ENCODE peak calls at places on chromosomes 6 and 20, in six cellular contexts. Q is C1 segment of cervical spinal cord; B is T47D; T is H4; U is activated CD4-positive, alpha-beta T cell treated with anti-CD3 and anti-CD28 coated beads for 1 hour; X is keratinocyte. J is an unnamed sample.

GRCh38 chr20:24948939-24949679 is at the start of gene CST7:
- DNase-seq in U (peak), B (no peak), X (no peak), T (no peak), Q (no peak), J (peak)

GRCh38 chr6:53130891-53131290 is 17.8 kb downstream of the GCM1 start:
- DNase-seq in B (no peak), U (no peak), Q (no peak), X (no peak), T (no peak), J (no peak)

GRCh38 chr6:38273325-38273724 is 366.4 kb downstream of the BTBD9 start:
- DNase-seq in T (no peak), Q (no peak), B (no peak), U (no peak), X (no peak), J (no peak)

GRCh38 chr6:143545976-143546547 is 34.5 kb upstream of the FUCA2 start:
- DNase-seq in T (no peak), U (no peak), Q (no peak), X (no peak), B (no peak), J (no peak)

GRCh38 chr6:4225207-4225872 is 90.0 kb upstream of the ECI2 start:
- DNase-seq in T (no peak), B (peak), U (no peak), Q (no peak), X (no peak), J (no peak)

GRCh38 chr6:139640453-139640852 is 266.0 kb upstream of the CITED2 start:
- DNase-seq in X (no peak), Q (no peak), U (no peak), B (no peak), T (no peak), J (no peak)

GRCh38 chr20:49674383-49675352 is 39.0 kb downstream of the B4GALT5 start:
- DNase-seq in B (peak), U (no peak), T (peak), X (peak), Q (no peak), J (no peak)

GRCh38 chr6:82954937-82955577 is 110.6 kb downstream of the UBE3D start:
- DNase-seq in B (no peak), T (no peak), X (no peak), Q (no peak), U (no peak), J (no peak)

GRCh38 chr20:46928580-46929132 is 34.0 kb downstream of the EYA2 start:
- DNase-seq in U (no peak), T (no peak), B (no peak), Q (peak), X (no peak), J (no peak)

GRCh38 chr6:109239192-109239917 is 142.9 kb downstream of the CD164 start:
- DNase-seq in U (no peak), Q (no peak), T (no peak), B (no peak), X (no peak), J (no peak)

GRCh38 chr20:25539742-25540201 is 45.6 kb downstream of the NINL start:
- DNase-seq in U (no peak), Q (peak), B (no peak), X (no peak), T (no peak), J (no peak)

J was measured in mesenteric fat pad.